ENCODE peak calls at places on chromosomes 2 and 18, in four cellular contexts. One of them, this sample, is unnamed.

GRCh38 chr18:10453885-10454772 is at the start of gene APCDD1:
- DNase-seq in activated CD4-positive, alpha-beta T cell treated with anti-CD3 and anti-CD28 coated beads, Interleukin-2, amount 50 U/mL, for 4 hours: no peak
- DNase-seq in CD8-positive, alpha-beta T cell: no peak
- DNase-seq in non-pigmented ciliary epithelial cell: no peak
- DNase-seq in this sample: no peak

GRCh38 chr2:228242591-228242990 is 61.1 kb upstream of the SPHKAP start:
- DNase-seq in non-pigmented ciliary epithelial cell: no peak
- DNase-seq in activated CD4-positive, alpha-beta T cell treated with anti-CD3 and anti-CD28 coated beads, Interleukin-2, amount 50 U/mL, for 4 hours: no peak
- DNase-seq in CD8-positive, alpha-beta T cell: no peak
- DNase-seq in this sample: no peak

GRCh38 chr18:23837591-23837990 is 148.3 kb downstream of the LAMA3 start:
- DNase-seq in CD8-positive, alpha-beta T cell: no peak
- DNase-seq in non-pigmented ciliary epithelial cell: peak; percentile 84
- DNase-seq in activated CD4-positive, alpha-beta T cell treated with anti-CD3 and anti-CD28 coated beads, Interleukin-2, amount 50 U/mL, for 4 hours: no peak
- DNase-seq in this sample: no peak

GRCh38 chr2:230230087-230230486 is 4.6 kb downstream of the SP140 start:
- DNase-seq in non-pigmented ciliary epithelial cell: peak; percentile 93
- DNase-seq in activated CD4-positive, alpha-beta T cell treated with anti-CD3 and anti-CD28 coated beads, Interleukin-2, amount 50 U/mL, for 4 hours: no peak
- DNase-seq in CD8-positive, alpha-beta T cell: no peak
- DNase-seq in this sample: no peak

GRCh38 chr2:200405599-200406298 is 99.3 kb downstream of the SPATS2L start:
- DNase-seq in activated CD4-positive, alpha-beta T cell treated with anti-CD3 and anti-CD28 coated beads, Interleukin-2, amount 50 U/mL, for 4 hours: no peak
- DNase-seq in CD8-positive, alpha-beta T cell: no peak
- DNase-seq in non-pigmented ciliary epithelial cell: peak; percentile 86
- DNase-seq in this sample: no peak

GRCh38 chr2:67476808-67477790 is 80.0 kb downstream of the ETAA1 start:
- DNase-seq in non-pigmented ciliary epithelial cell: peak; percentile 19
- DNase-seq in CD8-positive, alpha-beta T cell: no peak
- DNase-seq in activated CD4-positive, alpha-beta T cell treated with anti-CD3 and anti-CD28 coated beads, Interleukin-2, amount 50 U/mL, for 4 hours: no peak
- DNase-seq in this sample: no peak

GRCh38 chr2:3913252-3913651 is 209.9 kb downstream of the DCDC2C start:
- DNase-seq in non-pigmented ciliary epithelial cell: no peak
- DNase-seq in CD8-positive, alpha-beta T cell: no peak
- DNase-seq in activated CD4-positive, alpha-beta T cell treated with anti-CD3 and anti-CD28 coated beads, Interleukin-2, amount 50 U/mL, for 4 hours: no peak
- DNase-seq in this sample: no peak

GRCh38 chr2:240573071-240573515 is 4.8 kb downstream of the RNPEPL1 start:
- DNase-seq in non-pigmented ciliary epithelial cell: no peak
- DNase-seq in activated CD4-positive, alpha-beta T cell treated with anti-CD3 and anti-CD28 coated beads, Interleukin-2, amount 50 U/mL, for 4 hours: no peak
- DNase-seq in CD8-positive, alpha-beta T cell: no peak
- DNase-seq in this sample: peak; percentile 8

This sample was measured in activated CD8-positive, alpha-beta memory T cell treated with anti-CD3 and anti-CD28 coated beads, Interleukin-2, amount 50 U/mL, for 4 hours.